ENCODE peak calls at places on chromosomes 3 and 15, in four cellular contexts. One of them, this sample, is unnamed.

GRCh38 chr3:148759425-148759824 is 61.7 kb downstream of the AGTR1 start:
- DNase-seq in neural progenitor cell: no peak
- DNase-seq in tibial artery: no peak
- DNase-seq in neuronal stem cell: no peak
- DNase-seq in this sample: no peak

GRCh38 chr15:45884289-45884688 is 249.5 kb downstream of the SQOR start:
- DNase-seq in neural progenitor cell: no peak
- DNase-seq in tibial artery: no peak
- DNase-seq in neuronal stem cell: no peak
- DNase-seq in this sample: no peak

GRCh38 chr15:33706173-33706572 is 262.1 kb upstream of the CHRM5 start:
- DNase-seq in neural progenitor cell: no peak
- DNase-seq in tibial artery: no peak
- DNase-seq in neuronal stem cell: no peak
- DNase-seq in this sample: no peak

GRCh38 chr3:47394140-47394855 is 13.5 kb downstream of the PTPN23 start:
- DNase-seq in neural progenitor cell: peak; percentile 41
- DNase-seq in tibial artery: no peak
- DNase-seq in neuronal stem cell: peak; percentile 35
- DNase-seq in this sample: no peak

GRCh38 chr15:78396976-78397375 is 41.0 kb upstream of the IREB2 start:
- DNase-seq in neural progenitor cell: no peak
- DNase-seq in tibial artery: no peak
- DNase-seq in neuronal stem cell: no peak
- DNase-seq in this sample: peak; percentile 48

GRCh38 chr3:40765884-40766283 is 241.1 kb downstream of the ZNF621 start:
- DNase-seq in neural progenitor cell: no peak
- DNase-seq in tibial artery: peak; percentile 31
- DNase-seq in neuronal stem cell: no peak
- DNase-seq in this sample: no peak

GRCh38 chr3:119234610-119235009 is 6.1 kb downstream of the B4GALT4 start:
- DNase-seq in neural progenitor cell: no peak
- DNase-seq in tibial artery: no peak
- DNase-seq in neuronal stem cell: no peak
- DNase-seq in this sample: no peak

GRCh38 chr3:169668957-169669681 is 5.6 kb upstream of the MECOM start:
- DNase-seq in neural progenitor cell: peak; percentile 92
- DNase-seq in tibial artery: peak; percentile 59
- DNase-seq in neuronal stem cell: peak; percentile 59
- DNase-seq in this sample: peak; percentile 89

GRCh38 chr3:119211193-119211592 is 29.5 kb downstream of the B4GALT4 start:
- DNase-seq in neural progenitor cell: no peak
- DNase-seq in tibial artery: no peak
- DNase-seq in neuronal stem cell: no peak
- DNase-seq in this sample: no peak

GRCh38 chr15:84648539-84648938 is 5.5 kb downstream of the WDR73 start:
- DNase-seq in neural progenitor cell: no peak
- DNase-seq in tibial artery: peak; percentile 74
- DNase-seq in neuronal stem cell: no peak
- DNase-seq in this sample: no peak

GRCh38 chr15:39077998-39078397 is 502.9 kb upstream of the THBS1 start:
- DNase-seq in neural progenitor cell: no peak
- DNase-seq in tibial artery: no peak
- DNase-seq in neuronal stem cell: no peak
- DNase-seq in this sample: no peak

GRCh38 chr3:194397757-194398312 is 1.2 kb downstream of the GP5 start:
- DNase-seq in neural progenitor cell: no peak
- DNase-seq in tibial artery: no peak
- DNase-seq in neuronal stem cell: no peak
- DNase-seq in this sample: no peak

GRCh38 chr15:39315200-39315599 is 265.7 kb upstream of the THBS1 start:
- DNase-seq in neural progenitor cell: no peak
- DNase-seq in tibial artery: no peak
- DNase-seq in neuronal stem cell: no peak
- DNase-seq in this sample: no peak

GRCh38 chr15:64904189-64904588 is 7.5 kb upstream of the ANKDD1A start:
- DNase-seq in neural progenitor cell: no peak
- DNase-seq in tibial artery: no peak
- DNase-seq in neuronal stem cell: no peak
- DNase-seq in this sample: no peak

GRCh38 chr3:189588061-189588817 is 43.0 kb upstream of the TP63 start:
- DNase-seq in neural progenitor cell: no peak
- DNase-seq in tibial artery: no peak
- DNase-seq in neuronal stem cell: no peak
- DNase-seq in this sample: no peak

GRCh38 chr3:69161587-69162196 is 39.3 kb upstream of the LMOD3 start:
- DNase-seq in neural progenitor cell: peak; percentile 54
- DNase-seq in tibial artery: no peak
- DNase-seq in neuronal stem cell: peak; percentile 40
- DNase-seq in this sample: peak; percentile 36

GRCh38 chr3:97835761-97836160 is 13.9 kb downstream of the CRYBG3 start:
- DNase-seq in neural progenitor cell: no peak
- DNase-seq in tibial artery: no peak
- DNase-seq in neuronal stem cell: no peak
- DNase-seq in this sample: no peak

GRCh38 chr15:73786518-73786917 is 33.4 kb upstream of the INSYN1 start:
- DNase-seq in neural progenitor cell: peak; percentile 66
- DNase-seq in tibial artery: no peak
- DNase-seq in neuronal stem cell: no peak
- DNase-seq in this sample: peak; percentile 56

GRCh38 chr3:64351713-64352595 is 126.7 kb upstream of the PRICKLE2 start:
- DNase-seq in neural progenitor cell: peak; percentile 47
- DNase-seq in tibial artery: no peak
- DNase-seq in neuronal stem cell: no peak
- DNase-seq in this sample: no peak

GRCh38 chr3:177322846-177323245 is 125.6 kb upstream of the TBL1XR1 start:
- DNase-seq in neural progenitor cell: no peak
- DNase-seq in tibial artery: no peak
- DNase-seq in neuronal stem cell: no peak
- DNase-seq in this sample: no peak

GRCh38 chr3:4292301-4292700 is 10.9 kb upstream of the SETMAR start:
- DNase-seq in neural progenitor cell: no peak
- DNase-seq in tibial artery: no peak
- DNase-seq in neuronal stem cell: no peak
- DNase-seq in this sample: no peak

GRCh38 chr15:74311734-74312444 is 55.6 kb downstream of the CYP11A1 start:
- DNase-seq in neural progenitor cell: peak; percentile 73
- DNase-seq in tibial artery: no peak
- DNase-seq in neuronal stem cell: no peak
- DNase-seq in this sample: peak; percentile 48

GRCh38 chr3:45771166-45771775 is 25.1 kb downstream of the SLC6A20 start:
- DNase-seq in neural progenitor cell: no peak
- DNase-seq in tibial artery: no peak
- DNase-seq in neuronal stem cell: no peak
- DNase-seq in this sample: no peak

GRCh38 chr3:13528217-13528801 is 20.6 kb upstream of the FBLN2 start:
- DNase-seq in neural progenitor cell: peak; percentile 83
- DNase-seq in tibial artery: no peak
- DNase-seq in neuronal stem cell: peak; percentile 46
- DNase-seq in this sample: peak; percentile 51

GRCh38 chr3:138850151-138850550 is 15.4 kb upstream of the PIK3CB start:
- DNase-seq in neural progenitor cell: no peak
- DNase-seq in tibial artery: no peak
- DNase-seq in neuronal stem cell: no peak
- DNase-seq in this sample: no peak

GRCh38 chr3:114565201-114565600 is 271.4 kb downstream of the TIGIT start:
- DNase-seq in neural progenitor cell: no peak
- DNase-seq in tibial artery: peak; percentile 85
- DNase-seq in neuronal stem cell: no peak
- DNase-seq in this sample: no peak

GRCh38 chr15:99613481-99613880 is 47.7 kb downstream of the MEF2A start:
- DNase-seq in neural progenitor cell: no peak
- DNase-seq in tibial artery: no peak
- DNase-seq in neuronal stem cell: no peak
- DNase-seq in this sample: no peak

GRCh38 chr3:24348348-24348747 is 146.3 kb downstream of the THRB start:
- DNase-seq in neural progenitor cell: no peak
- DNase-seq in tibial artery: no peak
- DNase-seq in neuronal stem cell: no peak
- DNase-seq in this sample: no peak

GRCh38 chr3:29565236-29565635 is 284.4 kb downstream of the RBMS3 start:
- DNase-seq in neural progenitor cell: no peak
- DNase-seq in tibial artery: no peak
- DNase-seq in neuronal stem cell: no peak
- DNase-seq in this sample: no peak

GRCh38 chr3:94294806-94295205 is 231.9 kb downstream of the NSUN3 start:
- DNase-seq in neural progenitor cell: no peak
- DNase-seq in tibial artery: no peak
- DNase-seq in neuronal stem cell: no peak
- DNase-seq in this sample: no peak

GRCh38 chr3:177294221-177294620 is 96.9 kb upstream of the TBL1XR1 start:
- DNase-seq in neural progenitor cell: no peak
- DNase-seq in tibial artery: peak; percentile 73
- DNase-seq in neuronal stem cell: no peak
- DNase-seq in this sample: no peak

GRCh38 chr3:67083277-67083676 is 85.2 kb downstream of the KBTBD8 start:
- DNase-seq in neural progenitor cell: no peak
- DNase-seq in tibial artery: no peak
- DNase-seq in neuronal stem cell: no peak
- DNase-seq in this sample: no peak

GRCh38 chr15:65077981-65078352 is 1.4 kb downstream of the KBTBD13 start:
- DNase-seq in neural progenitor cell: peak; percentile 77
- DNase-seq in tibial artery: peak; percentile 57
- DNase-seq in neuronal stem cell: no peak
- DNase-seq in this sample: no peak

GRCh38 chr3:134028486-134029255 is 1.1 kb downstream of the SLCO2A1 start:
- DNase-seq in neural progenitor cell: peak; percentile 16
- DNase-seq in tibial artery: no peak
- DNase-seq in neuronal stem cell: no peak
- DNase-seq in this sample: no peak

GRCh38 chr15:98647774-98648653 is at the start of gene IGF1R:
- DNase-seq in neural progenitor cell: peak; percentile 96
- DNase-seq in tibial artery: peak; percentile 86
- DNase-seq in neuronal stem cell: peak; percentile 92
- DNase-seq in this sample: peak; percentile 86

GRCh38 chr15:67180035-67180434 is 74.4 kb downstream of the AAGAB start:
- DNase-seq in neural progenitor cell: no peak
- DNase-seq in tibial artery: peak; percentile 17
- DNase-seq in neuronal stem cell: no peak
- DNase-seq in this sample: no peak
- H3K4me1 ChIP-seq in neural progenitor cell: peaks cover 14% of the 10 kb centered on the region
- H3K4me1 ChIP-seq in tibial artery: no peaks in the 10 kb centered on the region
- H3K4me1 ChIP-seq in neuronal stem cell: peaks cover 13% of the 10 kb centered on the region
- H3K4me1 ChIP-seq in this sample: peaks cover 7% of the 10 kb centered on the region

GRCh38 chr15:70698991-70699390 is 64.4 kb downstream of the UACA start:
- DNase-seq in neural progenitor cell: no peak
- DNase-seq in tibial artery: no peak
- DNase-seq in neuronal stem cell: no peak
- DNase-seq in this sample: no peak
- H3K4me1 ChIP-seq in neural progenitor cell: peaks cover 68% of the 10 kb centered on the region
- H3K4me1 ChIP-seq in tibial artery: no peaks in the 10 kb centered on the region
- H3K4me1 ChIP-seq in neuronal stem cell: peaks cover 11% of the 10 kb centered on the region
- H3K4me1 ChIP-seq in this sample: peaks cover 62% of the 10 kb centered on the region

GRCh38 chr3:156688849-156689452 is 14.6 kb downstream of the TIPARP start:
- DNase-seq in neural progenitor cell: no peak
- DNase-seq in tibial artery: no peak
- DNase-seq in neuronal stem cell: no peak
- DNase-seq in this sample: no peak

GRCh38 chr3:156689589-156689988 is 15.2 kb downstream of the TIPARP start:
- DNase-seq in neural progenitor cell: no peak
- DNase-seq in tibial artery: no peak
- DNase-seq in neuronal stem cell: no peak
- DNase-seq in this sample: no peak

GRCh38 chr3:156691920-156692319 is 17.5 kb downstream of the TIPARP start:
- DNase-seq in neural progenitor cell: no peak
- DNase-seq in tibial artery: no peak
- DNase-seq in neuronal stem cell: no peak
- DNase-seq in this sample: no peak

GRCh38 chr3:156694536-156694935 is 20.1 kb downstream of the TIPARP start:
- DNase-seq in neural progenitor cell: no peak
- DNase-seq in tibial artery: no peak
- DNase-seq in neuronal stem cell: no peak
- DNase-seq in this sample: no peak

DNA sequence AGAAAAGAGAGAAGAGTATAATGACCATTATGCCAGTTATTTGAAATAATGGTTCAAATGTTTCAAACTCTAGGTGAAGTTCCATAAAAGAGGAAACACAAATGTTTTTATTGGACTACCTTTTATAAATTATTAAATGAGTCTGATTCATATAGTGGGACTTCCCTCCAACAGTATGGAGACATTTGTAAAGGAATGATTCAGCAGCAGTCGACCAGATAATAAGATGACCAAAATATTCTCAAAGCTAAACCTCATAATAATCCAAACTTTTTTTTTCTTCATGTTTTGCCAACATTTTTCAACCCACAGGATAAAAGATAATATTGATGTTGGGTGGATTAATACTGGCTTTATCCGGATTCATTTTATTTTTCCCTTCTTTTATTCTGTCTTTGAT is 18.8 kb downstream of the TIPARP start:
- DNase-seq in neural progenitor cell: no peak
- DNase-seq in tibial artery: no peak
- DNase-seq in neuronal stem cell: no peak
- DNase-seq in this sample: no peak
- H3K4me1 ChIP-seq in neural progenitor cell: no peaks in the 10 kb centered on the region
- H3K4me1 ChIP-seq in tibial artery: no peaks in the 10 kb centered on the region
- H3K4me1 ChIP-seq in neuronal stem cell: no peaks in the 10 kb centered on the region
- H3K4me1 ChIP-seq in this sample: peaks cover 26% of the 10 kb centered on the region

DNA sequence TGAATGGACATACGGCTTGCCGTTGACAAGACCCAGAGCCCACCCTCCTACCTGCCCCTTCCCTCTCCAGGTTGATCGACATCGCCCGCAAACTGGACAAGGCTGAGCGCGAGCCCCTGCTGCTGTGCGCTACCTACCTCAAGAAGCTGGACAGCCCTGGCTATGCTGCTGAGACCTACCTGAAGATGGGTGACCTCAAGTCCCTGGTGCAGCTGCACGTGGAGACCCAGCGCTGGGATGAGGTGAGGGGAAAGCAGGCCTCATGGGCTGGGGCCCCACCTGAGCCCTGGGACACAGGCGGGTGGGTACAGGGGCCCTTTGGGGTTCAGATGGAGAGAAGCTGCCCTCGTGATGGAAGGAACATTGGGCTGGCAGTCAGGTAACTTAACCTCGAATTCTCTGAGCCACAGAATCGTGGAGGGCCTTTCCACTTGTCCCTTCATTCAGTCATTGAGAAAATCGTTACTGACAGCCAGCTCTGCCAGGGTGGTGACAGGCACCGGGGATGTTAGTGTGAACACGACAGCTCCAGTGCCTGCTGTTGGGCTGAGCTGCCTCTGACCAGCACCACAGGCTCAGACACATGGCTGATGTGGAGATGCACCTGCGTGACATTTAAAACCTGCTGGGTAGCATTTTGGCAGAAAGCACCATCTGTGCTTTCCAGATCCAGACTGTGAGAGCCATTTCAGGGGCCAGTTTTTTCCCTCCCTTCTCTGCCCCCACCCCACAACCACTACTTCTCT is 25.6 kb upstream of the RHO start:
- DNase-seq in neural progenitor cell: no peak
- DNase-seq in tibial artery: no peak
- DNase-seq in neuronal stem cell: no peak
- DNase-seq in this sample: no peak
- H3K4me1 ChIP-seq in neural progenitor cell: no peaks in the 10 kb centered on the region
- H3K4me1 ChIP-seq in tibial artery: no peaks in the 10 kb centered on the region
- H3K4me1 ChIP-seq in neuronal stem cell: no peaks in the 10 kb centered on the region
- H3K4me1 ChIP-seq in this sample: no peaks in the 10 kb centered on the region